ENCODE peak calls at places on chromosome 17, in five cellular contexts. One of them, this sample, is unnamed.

GRCh38 chr17:74833501-74834361 is 26.0 kb downstream of the GRIN2C start:
- DNase-seq in hypothalamus: peak
- DNase-seq in IMR-90: peak
- DNase-seq in GM04503: peak
- DNase-seq in GOT3: no peak
- DNase-seq in this sample: peak

GRCh38 chr17:66405836-66406679 is 103.6 kb downstream of the PRKCA start:
- DNase-seq in IMR-90: no peak
- DNase-seq in hypothalamus: no peak
- DNase-seq in GOT3: no peak
- DNase-seq in GM04503: no peak
- DNase-seq in this sample: peak

GRCh38 chr17:32356378-32356743 is 6.4 kb downstream of the ZNF207 start:
- DNase-seq in GOT3: no peak
- DNase-seq in IMR-90: no peak
- DNase-seq in GM04503: no peak
- DNase-seq in hypothalamus: no peak
- DNase-seq in this sample: no peak

GRCh38 chr17:42428141-42428944 is 5.3 kb upstream of the CAVIN1 start:
- DNase-seq in GM04503: peak
- DNase-seq in IMR-90: peak
- DNase-seq in GOT3: peak
- DNase-seq in hypothalamus: peak
- DNase-seq in this sample: no peak

GRCh38 chr17:35069311-35069710 is 5.8 kb upstream of the RFFL start:
- DNase-seq in hypothalamus: no peak
- DNase-seq in GM04503: no peak
- DNase-seq in GOT3: no peak
- DNase-seq in IMR-90: peak
- DNase-seq in this sample: no peak

GRCh38 chr17:76585649-76586593 is at the start of gene ST6GALNAC2:
- DNase-seq in GM04503: no peak
- DNase-seq in GOT3: no peak
- DNase-seq in IMR-90: no peak
- DNase-seq in hypothalamus: no peak
- DNase-seq in this sample: no peak

GRCh38 chr17:67032985-67033384 is 11.4 kb upstream of the CACNG1 start:
- DNase-seq in GM04503: no peak
- DNase-seq in GOT3: no peak
- DNase-seq in IMR-90: no peak
- DNase-seq in hypothalamus: no peak
- DNase-seq in this sample: no peak

GRCh38 chr17:49572226-49572625 is 3.4 kb upstream of the NXPH3 start:
- DNase-seq in GOT3: no peak
- DNase-seq in GM04503: no peak
- DNase-seq in hypothalamus: no peak
- DNase-seq in IMR-90: no peak
- DNase-seq in this sample: no peak

GRCh38 chr17:16286947-16287562 is 66.2 kb downstream of the CENPV start:
- DNase-seq in GOT3: peak
- DNase-seq in IMR-90: no peak
- DNase-seq in hypothalamus: no peak
- DNase-seq in GM04503: no peak
- DNase-seq in this sample: no peak

GRCh38 chr17:80384078-80384960 is 30.6 kb upstream of the ENDOV start:
- DNase-seq in GM04503: no peak
- DNase-seq in IMR-90: no peak
- DNase-seq in GOT3: no peak
- DNase-seq in hypothalamus: no peak
- DNase-seq in this sample: no peak

GRCh38 chr17:38600416-38600815 is 5.3 kb downstream of the SRCIN1 start:
- DNase-seq in hypothalamus: no peak
- DNase-seq in GOT3: no peak
- DNase-seq in IMR-90: no peak
- DNase-seq in GM04503: no peak
- DNase-seq in this sample: no peak

GRCh38 chr17:43477832-43478634 is 5.7 kb upstream of the DHX8 start:
- DNase-seq in IMR-90: no peak
- DNase-seq in GOT3: no peak
- DNase-seq in GM04503: no peak
- DNase-seq in hypothalamus: no peak
- DNase-seq in this sample: no peak

GRCh38 chr17:62675701-62676100 is 48.2 kb downstream of the MRC2 start:
- DNase-seq in IMR-90: no peak
- DNase-seq in GM04503: no peak
- DNase-seq in GOT3: no peak
- DNase-seq in hypothalamus: no peak
- DNase-seq in this sample: no peak

GRCh38 chr17:78803161-78803845 is 21.2 kb upstream of the CYTH1 start:
- DNase-seq in GM04503: no peak
- DNase-seq in hypothalamus: no peak
- DNase-seq in GOT3: no peak
- DNase-seq in IMR-90: no peak
- DNase-seq in this sample: no peak

GRCh38 chr17:48054238-48055185 is 6.4 kb downstream of the NFE2L1 start:
- DNase-seq in IMR-90: peak
- DNase-seq in GOT3: no peak
- DNase-seq in hypothalamus: peak
- DNase-seq in GM04503: no peak
- DNase-seq in this sample: peak

GRCh38 chr17:35901776-35902175 is 21.6 kb upstream of the CCL5 start:
- DNase-seq in IMR-90: no peak
- DNase-seq in GM04503: no peak
- DNase-seq in hypothalamus: no peak
- DNase-seq in GOT3: no peak
- DNase-seq in this sample: no peak

GRCh38 chr17:75685508-75685907 is 18.4 kb downstream of the SAP30BP start:
- DNase-seq in IMR-90: no peak
- DNase-seq in GM04503: no peak
- DNase-seq in GOT3: no peak
- DNase-seq in hypothalamus: no peak
- DNase-seq in this sample: no peak

GRCh38 chr17:42908872-42909700 is 8.5 kb downstream of the G6PC1 start:
- DNase-seq in GOT3: no peak
- DNase-seq in IMR-90: peak
- DNase-seq in hypothalamus: no peak
- DNase-seq in GM04503: no peak
- DNase-seq in this sample: no peak

GRCh38 chr17:64443086-64443760 is 5.7 kb upstream of the MILR1 start:
- DNase-seq in hypothalamus: no peak
- DNase-seq in IMR-90: no peak
- DNase-seq in GOT3: no peak
- DNase-seq in GM04503: no peak
- DNase-seq in this sample: no peak

GRCh38 chr17:32882029-32882428 is 5.1 kb upstream of the MYO1D start:
- DNase-seq in GOT3: no peak
- DNase-seq in IMR-90: no peak
- DNase-seq in hypothalamus: no peak
- DNase-seq in GM04503: no peak
- DNase-seq in this sample: no peak

GRCh38 chr17:39617446-39618251 is 9.1 kb upstream of the PPP1R1B start:
- DNase-seq in hypothalamus: no peak
- DNase-seq in GM04503: no peak
- DNase-seq in IMR-90: peak
- DNase-seq in GOT3: peak
- DNase-seq in this sample: peak

GRCh38 chr17:35738519-35739133 is 7.2 kb downstream of the RASL10B start:
- DNase-seq in GOT3: no peak
- DNase-seq in IMR-90: no peak
- DNase-seq in GM04503: no peak
- DNase-seq in hypothalamus: no peak
- DNase-seq in this sample: no peak

GRCh38 chr17:39674702-39675389 is 6.6 kb downstream of the PNMT start:
- DNase-seq in GM04503: no peak
- DNase-seq in hypothalamus: no peak
- DNase-seq in IMR-90: no peak
- DNase-seq in GOT3: no peak
- DNase-seq in this sample: no peak

GRCh38 chr17:43324205-43324893 is 74.4 kb upstream of the ARL4D start:
- DNase-seq in IMR-90: no peak
- DNase-seq in GOT3: no peak
- DNase-seq in hypothalamus: no peak
- DNase-seq in GM04503: no peak
- DNase-seq in this sample: no peak

GRCh38 chr17:20852541-20853370 is 190.1 kb downstream of the USP22 start:
- DNase-seq in hypothalamus: no peak
- DNase-seq in IMR-90: no peak
- DNase-seq in GM04503: no peak
- DNase-seq in GOT3: no peak
- DNase-seq in this sample: peak

GRCh38 chr17:78826836-78827509 is 13.6 kb downstream of the USP36 start:
- DNase-seq in GOT3: no peak
- DNase-seq in IMR-90: no peak
- DNase-seq in hypothalamus: no peak
- DNase-seq in GM04503: no peak
- DNase-seq in this sample: no peak

This sample was measured in cerebellum.